ENCODE peak calls at places on chromosomes 12 and 14, in ten cellular contexts. A, N, O, R, V, L, D, T, X and Y are unnamed samples.

GRCh38 chr12:52926596-52927241 is 21.8 kb upstream of the KRT8 start:
- DNase-seq in O (peak), T (no peak), A (no peak), D (no peak), R (no peak), X (no peak), V (peak), L (no peak), N (no peak), Y (no peak)

GRCh38 chr14:87217023-87217422 is 776.0 kb downstream of the GALC start:
- DNase-seq in D (no peak), T (no peak), A (no peak), L (no peak), R (no peak), N (no peak), X (no peak), V (no peak), O (no peak), Y (no peak)

GRCh38 chr14:93045211-93045674 is 70.5 kb downstream of the ITPK1 start:
- DNase-seq in L (no peak), R (no peak), T (no peak), N (peak), D (no peak), O (no peak), V (no peak), X (no peak), A (peak), Y (no peak)

GRCh38 chr12:6554990-6555691 is 701 bp downstream of the IFFO1 start:
- DNase-seq in T (no peak), A (no peak), V (no peak), D (no peak), X (no peak), O (no peak), L (no peak), R (no peak), N (no peak), Y (no peak)

GRCh38 chr14:101113835-101114725 is 210.6 kb upstream of the RTL1 start:
- DNase-seq in V (no peak), L (no peak), N (no peak), O (no peak), D (peak), X (no peak), R (no peak), A (no peak), T (no peak), Y (no peak)

GRCh38 chr12:48143898-48144297 is 13.4 kb downstream of the ASB8 start:
- DNase-seq in V (no peak), X (no peak), L (no peak), A (no peak), D (peak), R (no peak), N (no peak), T (no peak), O (no peak), Y (no peak)

GRCh38 chr12:65609359-65609771 is 214.9 kb upstream of the HMGA2 start:
- DNase-seq in R (peak), A (peak), N (no peak), D (no peak), T (peak), X (no peak), O (no peak), L (no peak), V (no peak), Y (peak)

GRCh38 chr14:68946423-68946822 is 32.7 kb downstream of the ACTN1 start:
- DNase-seq in V (no peak), D (no peak), N (no peak), X (no peak), T (no peak), O (no peak), R (no peak), L (no peak), A (no peak), Y (no peak)

GRCh38 chr12:452667-453210 is 7.0 kb upstream of the B4GALNT3 start:
- DNase-seq in L (peak), R (no peak), D (no peak), O (peak), N (no peak), A (no peak), T (no peak), X (no peak), V (no peak), Y (no peak)

GRCh38 chr12:3991798-3992580 is 118.8 kb upstream of the PARP11 start:
- DNase-seq in T (no peak), X (no peak), L (no peak), A (no peak), N (no peak), V (no peak), O (no peak), D (no peak), R (no peak), Y (no peak)

GRCh38 chr12:100566887-100567637 is 6.4 kb upstream of the GAS2L3 start:
- DNase-seq in X (no peak), O (no peak), L (peak), D (no peak), N (no peak), T (no peak), V (no peak), R (peak), A (peak), Y (no peak)

GRCh38 chr14:28754209-28754985 is 12.2 kb upstream of the FOXG1 start:
- DNase-seq in V (peak), O (peak), L (peak), D (no peak), R (peak), A (peak), X (no peak), T (no peak), N (no peak), Y (no peak)

GRCh38 chr12:69828897-69829296 is 3.9 kb downstream of the MYRFL start:
- DNase-seq in T (no peak), V (no peak), L (no peak), R (no peak), N (no peak), A (no peak), X (no peak), O (no peak), D (no peak), Y (no peak)

GRCh38 chr14:74324945-74325361 is 22.2 kb upstream of the ABCD4 start:
- DNase-seq in D (no peak), X (no peak), T (no peak), L (no peak), A (peak), R (peak), O (peak), V (peak), N (peak), Y (no peak)

GRCh38 chr12:131883521-131883900 is 10.9 kb upstream of the ULK1 start:
- DNase-seq in V (peak), N (no peak), D (no peak), T (no peak), O (no peak), R (no peak), X (no peak), A (no peak), L (no peak), Y (no peak)

GRCh38 chr14:89720741-89721315 is 233.7 kb downstream of the EFCAB11 start:
- DNase-seq in D (peak), O (no peak), N (no peak), L (peak), T (no peak), X (no peak), R (no peak), V (no peak), A (no peak), Y (no peak)
- H3K4me3 ChIP-seq in D (no peak), O (no peak), N (no peak), L (no peak), T (no peak), X (no peak), R (no peak), V (no peak), A (no peak), Y (no peak)

DNA sequence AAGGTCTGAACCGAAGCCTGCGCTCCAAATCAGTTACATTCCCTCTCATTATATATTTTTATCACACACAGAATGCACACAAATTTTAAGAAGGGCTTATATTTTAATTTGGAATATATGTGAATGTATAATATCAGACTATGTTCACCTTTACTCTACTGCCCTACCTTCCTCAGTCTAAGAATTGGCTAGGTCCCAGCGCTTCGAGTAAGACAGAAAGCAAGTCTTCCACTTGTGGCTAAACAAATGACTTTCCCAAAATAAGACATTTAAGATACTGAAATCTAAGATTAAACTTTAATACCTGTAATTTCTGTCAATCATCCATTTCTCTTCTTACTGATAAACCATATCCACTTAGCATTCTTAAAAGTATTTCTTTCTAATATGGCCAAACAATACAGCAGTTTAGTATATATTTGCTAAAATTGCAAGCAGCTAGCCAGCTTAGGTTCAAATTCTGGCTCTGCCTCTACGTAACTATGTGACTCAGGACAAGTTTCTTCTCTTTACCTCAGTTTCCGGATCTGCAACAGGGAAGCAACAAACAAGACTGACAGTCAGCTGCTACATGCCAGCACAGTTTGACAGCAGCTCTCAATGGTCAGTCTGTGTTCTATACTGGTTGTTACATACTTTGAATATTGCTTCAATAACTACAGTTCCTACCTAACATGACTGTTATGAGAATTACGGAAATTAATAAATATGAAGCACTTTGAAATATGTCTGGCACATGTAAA is 2.0 kb downstream of the INTS13 start:
- DNase-seq in V (no peak), A (no peak), O (no peak), X (no peak), D (no peak), L (no peak), N (no peak), T (no peak), R (no peak), Y (no peak)
- H3K4me3 ChIP-seq in V (no peak), A (no peak), O (peak), X (peak), D (no peak), L (peak), N (no peak), T (no peak), R (no peak), Y (peak)

GRCh38 chr14:76946753-76947077 is 81.8 kb downstream of the IRF2BPL start:
- DNase-seq in R (no peak), O (no peak), L (no peak), A (no peak), N (no peak), V (no peak), X (no peak), D (no peak), T (no peak), Y (no peak)
- H3K4me3 ChIP-seq in R (no peak), O (no peak), L (no peak), A (no peak), N (no peak), V (no peak), X (peak), D (no peak), T (no peak), Y (no peak)

GRCh38 chr14:64707661-64708060 is 3.4 kb downstream of the PLEKHG3 start:
- DNase-seq in R (peak), X (no peak), D (peak), A (peak), V (peak), O (no peak), N (no peak), L (no peak), T (peak), Y (peak)
- H3K4me3 ChIP-seq in R (no peak), X (peak), D (no peak), A (no peak), V (peak), O (no peak), N (no peak), L (no peak), T (no peak), Y (no peak)